ENCODE peak calls at places on chromosome 2, in five cellular contexts. J is Calu3; O is activated effector memory CD4-positive, alpha-beta T cell treated with Interleukin-2 at 50 U/mL for 16 hours; H is MCF 10A; B is H9. R is an unnamed sample.

GRCh38 chr2:9967053-9967775 is 15.7 kb downstream of the GRHL1 start:
- DNase-seq in J (no peak), O (no peak), B (no peak), H (peak; percentile 17), R (no peak)

GRCh38 chr2:224778474-224778877 is 62.3 kb upstream of the CCDC195 start:
- DNase-seq in B (peak; percentile 37), H (peak; percentile 75), J (peak; percentile 67), O (peak; percentile 25), R (peak; percentile 67)

GRCh38 chr2:235861383-235861782 is 306.8 kb downstream of the GBX2 start:
- DNase-seq in O (no peak), H (no peak), J (no peak), B (no peak), R (no peak)

GRCh38 chr2:148042219-148042618 is 21.3 kb downstream of the MBD5 start:
- DNase-seq in B (no peak), J (no peak), H (no peak), O (no peak), R (no peak)

GRCh38 chr2:237304763-237305514 is 109.0 kb downstream of the COL6A3 start:
- DNase-seq in O (no peak), B (no peak), J (no peak), H (peak; percentile 93), R (no peak)

GRCh38 chr2:148130571-148130970 is 109.7 kb downstream of the MBD5 start:
- DNase-seq in J (peak; percentile 39), B (no peak), O (no peak), H (peak; percentile 5), R (peak; percentile 31)

GRCh38 chr2:42057902-42058450 is 10.2 kb downstream of the PKDCC start:
- DNase-seq in B (no peak), H (no peak), O (no peak), J (no peak), R (no peak)

GRCh38 chr2:233208382-233209116 is 42.9 kb upstream of the ATG16L1 start:
- DNase-seq in B (no peak), H (peak; percentile 49), J (peak; percentile 49), O (no peak), R (no peak)

GRCh38 chr2:169363027-169363569 is 764 bp upstream of the LRP2 start:
- DNase-seq in O (no peak), H (no peak), J (no peak), B (peak; percentile 21), R (no peak)

GRCh38 chr2:159183346-159183745 is 103.2 kb downstream of the WDSUB1 start:
- DNase-seq in O (no peak), J (no peak), B (no peak), H (no peak), R (no peak)

GRCh38 chr2:168848220-168848619 is 42.0 kb downstream of the SPC25 start:
- DNase-seq in J (peak; percentile 13), H (peak; percentile 11), B (no peak), O (no peak), R (no peak)

GRCh38 chr2:29059612-29060011 is 14.7 kb downstream of the PCARE start:
- DNase-seq in J (no peak), O (no peak), B (no peak), H (no peak), R (no peak)

GRCh38 chr2:43010428-43011141 is 215.8 kb downstream of the ZFP36L2 start:
- DNase-seq in J (peak; percentile 57), H (peak; percentile 68), B (no peak), O (no peak), R (no peak)

GRCh38 chr2:120395686-120396518 is 50.0 kb downstream of the INHBB start:
- DNase-seq in J (no peak), B (peak; percentile 37), O (no peak), H (no peak), R (no peak)

GRCh38 chr2:24489942-24490673 is 946 bp upstream of the NCOA1 start:
- DNase-seq in J (peak; percentile 17), O (no peak), B (peak; percentile 38), H (peak; percentile 83), R (peak; percentile 26)

GRCh38 chr2:160303527-160303926 is 103.5 kb upstream of the ITGB6 start:
- DNase-seq in O (no peak), J (no peak), H (no peak), B (no peak), R (no peak)

GRCh38 chr2:234550511-234551107 is 53.7 kb upstream of the ARL4C start:
- DNase-seq in J (peak; percentile 63), H (peak; percentile 77), O (peak; percentile 23), B (peak; percentile 82), R (peak; percentile 51)

GRCh38 chr2:227411990-227412350 is 24.2 kb upstream of the SCYGR1 start:
- DNase-seq in J (no peak), O (no peak), B (no peak), H (peak; percentile 81), R (no peak)

GRCh38 chr2:174688079-174688478 is 76.2 kb downstream of the CHRNA1 start:
- DNase-seq in B (no peak), J (no peak), O (no peak), H (peak; percentile 51), R (no peak)

GRCh38 chr2:105396254-105397024 is 2.4 kb downstream of the FHL2 start:
- DNase-seq in J (peak; percentile 80), H (peak; percentile 99), O (no peak), B (no peak), R (peak; percentile 83)

GRCh38 chr2:43707255-43707654 is 31.0 kb upstream of the C1GALT1C1L start:
- DNase-seq in J (no peak), B (no peak), O (no peak), H (peak; percentile 71), R (peak; percentile 58)

GRCh38 chr2:237705225-237705524 is 77.8 kb downstream of the LRRFIP1 start:
- DNase-seq in O (no peak), B (no peak), J (no peak), H (peak; percentile 17), R (no peak)

GRCh38 chr2:132489150-132489549 is 72.5 kb downstream of the GPR39 start:
- DNase-seq in B (peak; percentile 82), H (peak; percentile 3), O (no peak), J (no peak), R (no peak)

GRCh38 chr2:179201884-179202283 is 62.7 kb downstream of the SESTD1 start:
- DNase-seq in O (no peak), B (no peak), H (peak; percentile 24), J (no peak), R (no peak)

GRCh38 chr2:236622201-236622600 is 52.6 kb downstream of the ACKR3 start:
- DNase-seq in O (no peak), B (no peak), H (no peak), J (no peak), R (no peak)

GRCh38 chr2:231571810-231572209 is 20.9 kb upstream of the TEX44 start:
- DNase-seq in H (no peak), J (no peak), B (peak; percentile 57), O (no peak), R (no peak)

GRCh38 chr2:217162533-217162932 is 302.7 kb upstream of the TNP1 start:
- DNase-seq in B (no peak), J (peak; percentile 86), H (peak; percentile 30), O (no peak), R (peak; percentile 19)

GRCh38 chr2:172178035-172178434 is 75.3 kb upstream of the DLX2 start:
- DNase-seq in B (no peak), H (peak; percentile 47), J (no peak), O (no peak), R (no peak)

GRCh38 chr2:7026740-7027139 is 109.5 kb downstream of the RNF144A start:
- DNase-seq in O (no peak), H (no peak), J (no peak), B (no peak), R (no peak)

GRCh38 chr2:240393831-240394410 is 41.5 kb upstream of the GPC1 start:
- DNase-seq in J (no peak), O (no peak), B (peak; percentile 16), H (no peak), R (no peak)

GRCh38 chr2:30180230-30180629 is 33.4 kb downstream of the YPEL5 start:
- DNase-seq in H (no peak), O (no peak), B (no peak), J (no peak), R (no peak)

GRCh38 chr2:221120643-221121042 is 451.5 kb downstream of the EPHA4 start:
- DNase-seq in B (no peak), J (no peak), H (no peak), O (no peak), R (no peak)

GRCh38 chr2:65473045-65473444 is 40.6 kb upstream of the SPRED2 start:
- DNase-seq in J (no peak), O (no peak), B (no peak), H (no peak), R (no peak)

GRCh38 chr2:9228088-9228751 is 21.6 kb downstream of the ASAP2 start:
- DNase-seq in H (no peak), O (no peak), B (no peak), J (no peak), R (no peak)

GRCh38 chr2:168156661-168157060 is 90.7 kb downstream of the STK39 start:
- DNase-seq in B (no peak), J (no peak), O (no peak), H (peak; percentile 86), R (no peak)

GRCh38 chr2:239758325-239758877 is 266.7 kb downstream of the NDUFA10 start:
- DNase-seq in J (no peak), O (no peak), B (no peak), H (peak; percentile 62), R (no peak)

R was measured in mucosa of gallbladder.